ENCODE peak calls at places on chromosomes 13 and 19, in seven cellular contexts. Z is stimulated activated CD4-positive, alpha-beta T cell treated with anti-CD3 and anti-CD28 coated beads, TNF-alpha, amount 100 ng/mL, for 24 hours; F is neural progenitor cell; U is psoas muscle; Y is D721Med; W is ELR; D is non-pigmented ciliary epithelial cell. Q is an unnamed sample.
A peak's percentile ranks its signal among the peaks of the same experiment; 100 is the strongest.

GRCh38 chr13:79432992-79433391 is 26.9 kb upstream of the RBM26 start:
- DNase-seq in D (no peak), Z (no peak), F (no peak), W (no peak), Y (no peak), U (no peak), Q (no peak)

GRCh38 chr13:31174018-31174417 is 12.3 kb upstream of the HSPH1 start:
- DNase-seq in U (no peak), Y (no peak), Z (no peak), F (no peak), W (peak; percentile 33), D (no peak), Q (no peak)

GRCh38 chr13:31725841-31726240 is 13.5 kb upstream of the RXFP2 start:
- DNase-seq in Z (no peak), F (no peak), D (no peak), U (no peak), W (peak; percentile 84), Y (no peak), Q (no peak)

GRCh38 chr13:50156722-50157121 is 141.5 kb downstream of the KCNRG start:
- DNase-seq in D (no peak), U (no peak), F (no peak), Y (no peak), W (no peak), Z (no peak), Q (no peak)

GRCh38 chr19:3516675-3517207 is 10.6 kb downstream of the FZR1 start:
- DNase-seq in Z (no peak), W (no peak), D (no peak), U (no peak), Y (no peak), F (no peak), Q (peak; percentile 65)

GRCh38 chr19:55676384-55676783 is 1.4 kb downstream of the EPN1 start:
- DNase-seq in F (no peak), D (no peak), W (peak; percentile 34), Y (no peak), Z (no peak), U (no peak), Q (no peak)

GRCh38 chr13:106349080-106349841 is 186.2 kb downstream of the EFNB2 start:
- DNase-seq in D (no peak), Z (no peak), Y (no peak), F (peak; percentile 71), U (no peak), W (peak; percentile 64), Q (peak; percentile 58)

GRCh38 chr19:7691497-7691896 is 10.4 kb downstream of the FCER2 start:
- DNase-seq in Z (no peak), F (no peak), D (no peak), Y (no peak), U (no peak), W (no peak), Q (no peak)

GRCh38 chr19:38687837-38688378 is 40.5 kb downstream of the ACTN4 start:
- DNase-seq in W (no peak), Z (no peak), Y (no peak), D (no peak), U (no peak), F (no peak), Q (no peak)

GRCh38 chr19:9498183-9498902 is at the start of gene ZNF560:
- DNase-seq in W (peak; percentile 2), U (no peak), F (no peak), Z (no peak), Y (peak; percentile 61), D (peak; percentile 8), Q (no peak)

GRCh38 chr13:95676100-95676774 is 702 bp upstream of the DNAJC3 start:
- DNase-seq in U (no peak), Z (no peak), Y (no peak), F (no peak), W (peak; percentile 54), D (no peak), Q (peak; percentile 48)

GRCh38 chr13:27918918-27919255 is 913 bp upstream of the PDX1 start:
- DNase-seq in Z (no peak), F (no peak), D (no peak), W (no peak), U (no peak), Y (no peak), Q (no peak)